ENCODE peak calls at places on chromosomes 2 and 18, in four cellular contexts. M, D, G and C are unnamed samples.
A peak's percentile ranks its signal among the peaks of the same experiment; 100 is the strongest.

GRCh38 chr2:19228092-19228670 is 130.2 kb downstream of the OSR1 start:
- DNase-seq in M (no peak), D (no peak), G (no peak), C (no peak)

GRCh38 chr18:10579079-10579867 is 53.4 kb downstream of the NAPG start:
- DNase-seq in M (no peak), D (peak; percentile 7), G (no peak), C (no peak)

GRCh38 chr2:71697106-71698010 is 244.0 kb downstream of the DYSF start:
- DNase-seq in M (no peak), D (no peak), G (no peak), C (no peak)

GRCh38 chr2:135096665-135097446 is 44.8 kb downstream of the RAB3GAP1 start:
- DNase-seq in M (no peak), D (no peak), G (no peak), C (no peak)

GRCh38 chr2:105373344-105373781 is 25.5 kb downstream of the FHL2 start:
- DNase-seq in M (no peak), D (no peak), G (no peak), C (no peak)

GRCh38 chr2:199982444-199982843 is 27.1 kb downstream of the MAIP1 start:
- DNase-seq in M (no peak), D (no peak), G (no peak), C (no peak)

GRCh38 chr2:18899725-18900124 is 310.4 kb upstream of the NT5C1B start:
- DNase-seq in M (no peak), D (no peak), G (no peak), C (no peak)

GRCh38 chr2:3602553-3603339 is 7.8 kb downstream of the COLEC11 start:
- DNase-seq in M (no peak), D (no peak), G (no peak), C (no peak)

GRCh38 chr2:171160119-171160629 is 519 bp downstream of the TLK1 start:
- DNase-seq in M (peak; percentile 80), D (peak; percentile 69), G (peak; percentile 68), C (peak; percentile 69)

GRCh38 chr2:100819365-100820345 is at the start of gene NPAS2:
- DNase-seq in M (peak; percentile 17), D (peak; percentile 64), G (peak; percentile 46), C (peak; percentile 30)

GRCh38 chr2:190099890-190100289 is 37.4 kb upstream of the MSTN start:
- DNase-seq in M (no peak), D (no peak), G (no peak), C (no peak)

GRCh38 chr18:26540041-26540628 is 8.2 kb downstream of the KCTD1 start:
- DNase-seq in M (no peak), D (peak; percentile 30), G (no peak), C (no peak)

GRCh38 chr2:149050188-149050587 is 11.7 kb downstream of the LYPD6B start:
- DNase-seq in M (no peak), D (no peak), G (no peak), C (no peak)

GRCh38 chr2:54503192-54503591 is 47.1 kb downstream of the SPTBN1 start:
- DNase-seq in M (peak; percentile 40), D (peak; percentile 60), G (peak; percentile 66), C (peak; percentile 79)

GRCh38 chr2:240251848-240252190 is 111.4 kb upstream of the OTOS start:
- DNase-seq in M (no peak), D (no peak), G (no peak), C (no peak)

GRCh38 chr2:176709541-176709951 is 440.3 kb downstream of the MTX2 start:
- DNase-seq in M (no peak), D (no peak), G (peak; percentile 82), C (no peak)

GRCh38 chr2:240995041-240995960 is 3.1 kb upstream of the SNED1 start:
- DNase-seq in M (no peak), D (no peak), G (no peak), C (no peak)

GRCh38 chr2:23404426-23404825 is 19.4 kb downstream of the KLHL29 start:
- DNase-seq in M (no peak), D (peak; percentile 80), G (peak; percentile 80), C (no peak)

GRCh38 chr2:233063976-233064411 is 3.9 kb downstream of the INPP5D start:
- DNase-seq in M (no peak), D (no peak), G (no peak), C (no peak)

GRCh38 chr2:230924470-230925341 is at the start of gene GPR55:
- DNase-seq in M (peak; percentile 53), D (no peak), G (no peak), C (peak; percentile 72)

DNA sequence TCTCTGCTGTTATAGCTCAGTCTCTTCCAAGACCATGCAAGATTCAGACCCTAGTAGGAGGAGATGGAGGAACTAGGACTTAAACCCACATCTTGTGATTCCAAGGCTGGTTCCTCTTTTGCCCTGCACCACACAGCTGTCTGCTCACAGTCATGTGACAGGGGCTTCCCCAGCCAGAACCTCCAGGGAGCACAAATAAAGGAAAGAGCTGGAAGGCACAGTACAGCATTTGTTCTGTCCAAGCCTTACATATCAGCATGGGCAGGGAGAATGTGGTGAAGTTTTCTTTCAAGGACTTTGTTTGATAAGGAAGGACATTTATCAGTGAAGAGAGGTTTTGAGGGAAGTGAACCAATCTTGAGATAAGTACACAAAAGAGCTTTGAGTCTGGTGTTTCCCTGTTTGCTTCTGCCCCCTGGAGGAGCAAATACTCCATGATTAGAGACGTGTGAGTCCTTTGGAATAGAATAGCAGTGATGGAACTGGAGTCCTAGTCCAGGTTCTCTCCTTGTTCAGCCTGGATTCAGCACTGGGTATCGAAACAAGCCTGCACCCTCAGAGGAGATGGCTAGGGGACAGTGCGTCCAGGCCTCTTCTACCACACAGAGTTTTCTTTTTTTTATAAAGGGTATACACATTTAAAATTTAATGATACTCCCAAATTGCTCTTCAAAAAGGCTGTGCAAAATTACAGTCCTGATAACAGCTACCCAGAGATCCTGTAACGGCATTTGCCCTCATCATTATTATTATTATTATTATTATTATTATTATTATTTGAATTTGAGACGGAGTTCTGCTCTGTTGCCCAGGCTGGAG is 24.6 kb upstream of the CASP10 start:
- DNase-seq in M (peak; percentile 55), D (peak; percentile 84), G (peak; percentile 89), C (peak; percentile 51)
- TF ChIP-seq JUN in M (no peak), D (no peak), G (no peak), C (no peak)

DNA sequence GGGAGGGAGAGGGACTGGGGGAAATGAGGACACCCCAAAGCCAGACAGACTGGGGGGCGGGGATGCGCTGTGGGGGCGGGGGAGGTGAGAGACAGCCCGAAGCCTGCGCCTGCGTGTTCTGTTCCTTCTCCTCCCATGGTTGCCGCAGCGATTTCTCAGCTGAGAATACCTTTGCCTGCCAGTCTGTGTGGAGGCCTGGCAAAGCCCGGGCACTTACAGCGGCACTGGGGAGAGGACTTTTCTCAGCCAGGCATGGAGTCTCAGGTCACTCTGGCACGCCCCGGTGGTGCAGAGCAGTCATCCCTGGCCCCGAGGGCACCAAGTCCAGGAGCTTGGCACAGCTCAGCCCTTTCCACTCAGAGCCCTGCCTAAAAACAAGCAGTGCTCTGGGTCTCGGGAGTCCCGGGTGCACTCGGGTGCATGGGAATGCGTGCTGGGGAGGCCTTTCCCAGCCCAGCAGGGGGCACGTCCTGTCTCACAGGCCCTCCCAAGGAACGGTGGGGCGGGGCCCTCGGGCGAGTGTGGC is 289.4 kb upstream of the HS6ST1 start:
- DNase-seq in M (no peak), D (no peak), G (no peak), C (no peak)
- TF ChIP-seq JUN in M (no peak), D (no peak), G (no peak), C (no peak)

GRCh38 chr2:219009294-219009693 is 16.1 kb upstream of the CRYBA2 start:
- DNase-seq in M (no peak), D (no peak), G (no peak), C (no peak)
- TF ChIP-seq JUN in M (no peak), D (no peak), G (no peak), C (no peak)

GRCh38 chr2:223589901-223590300 is 12.3 kb downstream of the SCG2 start:
- DNase-seq in M (no peak), D (no peak), G (peak; percentile 37), C (no peak)

GRCh38 chr2:223588251-223588650 is 13.9 kb downstream of the SCG2 start:
- DNase-seq in M (no peak), D (no peak), G (no peak), C (no peak)

GRCh38 chr2:223591596-223591995 is 10.6 kb downstream of the SCG2 start:
- DNase-seq in M (no peak), D (no peak), G (no peak), C (no peak)

GRCh38 chr2:223594259-223594658 is 7.9 kb downstream of the SCG2 start:
- DNase-seq in M (no peak), D (no peak), G (no peak), C (no peak)

GRCh38 chr2:223590964-223591363 is 11.2 kb downstream of the SCG2 start:
- DNase-seq in M (no peak), D (no peak), G (no peak), C (no peak)
- TF ChIP-seq JUN in M (no peak), D (no peak), G (no peak), C (no peak)

DNA sequence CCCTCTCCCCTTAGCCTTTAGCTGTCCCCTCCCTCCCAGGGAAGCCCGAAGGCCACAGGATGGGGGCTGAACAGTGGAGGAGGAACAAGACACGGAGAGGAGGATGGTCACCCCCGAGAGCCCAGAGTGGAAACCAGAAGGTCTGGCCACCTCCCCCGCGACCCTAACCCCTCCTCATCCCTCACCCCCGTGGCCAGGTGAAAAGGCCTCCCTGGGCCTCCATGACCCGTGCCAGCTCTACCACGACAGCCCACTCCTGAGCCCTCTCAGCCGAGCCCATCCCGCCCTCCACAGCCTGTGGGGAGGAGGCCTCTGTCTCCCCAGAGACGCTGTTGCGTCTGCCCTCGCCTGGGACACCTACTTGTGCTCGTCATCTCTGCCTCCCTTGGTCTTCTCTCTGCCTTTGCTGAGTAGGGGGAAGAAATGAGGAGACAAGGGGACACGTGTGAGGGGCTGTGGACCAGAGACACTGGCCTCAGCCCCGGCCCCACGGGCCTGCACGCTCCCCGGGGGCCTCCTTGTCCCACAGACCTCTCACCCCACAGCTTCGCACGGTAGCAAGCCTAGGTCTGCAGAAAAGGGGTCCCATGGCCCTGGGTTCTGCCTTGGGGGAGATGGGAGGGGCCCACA is 32.5 kb upstream of the OTOF start:
- DNase-seq in M (no peak), D (no peak), G (no peak), C (no peak)
- TF ChIP-seq JUN in M (no peak), D (no peak), G (no peak), C (no peak)